ENCODE peak calls at places on chromosomes 3 and 15, in six cellular contexts. X is NCI-H1092 treated with DMSO at 0.1 percent for 48 hours, U is substantia nigra, I is EH, B is KG1, Z is dermis blood vessel endothelial cell. M is an unnamed sample.

GRCh38 chr15:70488002-70488605 is 275.3 kb downstream of the UACA start:
- DNase-seq in Z (peak), I (peak), U (peak), B (peak), X (peak), M (no peak)

GRCh38 chr3:181075098-181075497 is 85.6 kb upstream of the DNAJC19 start:
- DNase-seq in X (no peak), I (no peak), U (no peak), Z (no peak), B (no peak), M (no peak)

GRCh38 chr15:63244399-63244798 is 33.0 kb upstream of the APH1B start:
- DNase-seq in I (peak), X (no peak), U (no peak), B (no peak), Z (peak), M (no peak)

GRCh38 chr15:64634020-64634419 is 141.4 kb downstream of the RBPMS2 start:
- DNase-seq in B (no peak), U (no peak), Z (peak), I (no peak), X (no peak), M (no peak)

GRCh38 chr15:25640381-25640780 is 201.6 kb upstream of the UBE3A start:
- DNase-seq in B (no peak), Z (no peak), X (no peak), I (no peak), U (no peak), M (no peak)

GRCh38 chr15:77148191-77148590 is 77.3 kb upstream of the TSPAN3 start:
- DNase-seq in B (no peak), U (no peak), Z (no peak), X (no peak), I (no peak), M (no peak)

GRCh38 chr15:73677146-73677607 is 7.0 kb upstream of the CD276 start:
- DNase-seq in I (peak), Z (peak), X (peak), U (no peak), B (no peak), M (no peak)

GRCh38 chr15:28129261-28129848 is 30.2 kb upstream of the OCA2 start:
- DNase-seq in Z (no peak), B (no peak), I (no peak), X (no peak), U (no peak), M (no peak)

GRCh38 chr3:120496278-120496975 is 45.6 kb upstream of the FSTL1 start:
- DNase-seq in I (peak), U (no peak), Z (peak), X (no peak), B (no peak), M (no peak)